ENCODE peak calls at places on chromosomes 7 and 10, in eight cellular contexts. E, Z, Q, X, H, A, U and I are unnamed samples.

GRCh38 chr7:147015999-147016398 is 899.4 kb downstream of the CNTNAP2 start:
- DNase-seq in E (no peak), Z (no peak), Q (no peak), X (no peak), H (no peak), A (no peak), U (no peak), I (no peak)

GRCh38 chr7:5695037-5695708 is 86.3 kb downstream of the RNF216 start:
- DNase-seq in E (peak; percentile 85), Z (no peak), Q (no peak), X (peak; percentile 69), H (no peak), A (no peak), U (no peak), I (peak; percentile 53)

GRCh38 chr7:1533569-1534329 is 3.2 kb downstream of the MAFK start:
- DNase-seq in E (peak; percentile 92), Z (no peak), Q (no peak), X (peak; percentile 76), H (peak; percentile 74), A (no peak), U (peak; percentile 55), I (peak; percentile 72)

GRCh38 chr7:105656922-105657521 is 75.7 kb upstream of the EFCAB10 start:
- DNase-seq in E (no peak), Z (no peak), Q (no peak), X (no peak), H (peak; percentile 97), A (peak; percentile 94), U (no peak), I (no peak)

GRCh38 chr7:157576415-157576814 is 239.6 kb downstream of the DNAJB6 start:
- DNase-seq in E (no peak), Z (peak; percentile 45), Q (peak; percentile 64), X (no peak), H (no peak), A (no peak), U (no peak), I (no peak)

GRCh38 chr7:22348379-22348778 is 8.6 kb downstream of the RAPGEF5 start:
- DNase-seq in E (peak; percentile 46), Z (no peak), Q (no peak), X (no peak), H (no peak), A (no peak), U (no peak), I (no peak)

GRCh38 chr10:59843733-59844132 is 62.6 kb downstream of the CCDC6 start:
- DNase-seq in E (no peak), Z (no peak), Q (no peak), X (no peak), H (no peak), A (no peak), U (no peak), I (no peak)

GRCh38 chr10:7085147-7085912 is 325.5 kb downstream of the SFMBT2 start:
- DNase-seq in E (no peak), Z (no peak), Q (no peak), X (no peak), H (no peak), A (no peak), U (no peak), I (no peak)

GRCh38 chr10:67603701-67604100 is 92.3 kb downstream of the CTNNA3 start:
- DNase-seq in E (no peak), Z (no peak), Q (no peak), X (no peak), H (no peak), A (no peak), U (no peak), I (no peak)

GRCh38 chr10:119131512-119132240 is 27.8 kb downstream of the DENND10 start:
- DNase-seq in E (no peak), Z (no peak), Q (no peak), X (no peak), H (no peak), A (no peak), U (no peak), I (no peak)

GRCh38 chr10:16646474-16647059 is 124.9 kb upstream of the C1QL3 start:
- DNase-seq in E (no peak), Z (no peak), Q (no peak), X (no peak), H (no peak), A (no peak), U (no peak), I (no peak)

GRCh38 chr7:107268593-107268992 is 99.8 kb downstream of the HBP1 start:
- DNase-seq in E (no peak), Z (no peak), Q (no peak), X (no peak), H (no peak), A (no peak), U (no peak), I (no peak)

GRCh38 chr7:122092964-122093797 is 50.9 kb downstream of the AASS start:
- DNase-seq in E (peak; percentile 83), Z (peak; percentile 50), Q (no peak), X (peak; percentile 41), H (peak; percentile 91), A (peak; percentile 82), U (peak; percentile 58), I (peak; percentile 31)

DNA sequence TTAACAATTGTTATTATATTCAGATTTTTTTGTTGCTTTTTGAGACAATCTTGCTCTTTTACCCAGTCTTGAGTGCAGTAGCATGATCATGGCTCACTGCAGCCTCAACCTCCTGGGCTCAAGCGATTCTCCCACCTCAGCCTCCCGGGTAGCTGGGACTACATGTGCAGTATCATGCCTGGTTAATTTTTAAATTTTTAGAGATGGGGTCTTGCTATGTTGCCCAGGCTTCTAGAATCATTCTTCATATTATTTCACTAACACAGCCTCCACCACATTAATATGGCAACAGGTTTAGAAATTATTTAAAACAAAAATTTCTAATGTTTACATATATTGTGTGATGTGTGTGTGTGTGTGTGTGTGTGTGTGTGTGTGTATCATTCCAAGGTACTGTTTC is 1.4 kb upstream of the LAMTOR4 start:
- DNase-seq in E (no peak), Z (no peak), Q (no peak), X (no peak), H (no peak), A (no peak), U (no peak), I (no peak)
- H3K4me3 ChIP-seq in E (no peak overlapping the region), Z (no peak overlapping the region), Q (no peak overlapping the region), X (no peak overlapping the region), H (no peak overlapping the region), A (no peak overlapping the region), U (no peak overlapping the region), I (no peak overlapping the region)

DNA sequence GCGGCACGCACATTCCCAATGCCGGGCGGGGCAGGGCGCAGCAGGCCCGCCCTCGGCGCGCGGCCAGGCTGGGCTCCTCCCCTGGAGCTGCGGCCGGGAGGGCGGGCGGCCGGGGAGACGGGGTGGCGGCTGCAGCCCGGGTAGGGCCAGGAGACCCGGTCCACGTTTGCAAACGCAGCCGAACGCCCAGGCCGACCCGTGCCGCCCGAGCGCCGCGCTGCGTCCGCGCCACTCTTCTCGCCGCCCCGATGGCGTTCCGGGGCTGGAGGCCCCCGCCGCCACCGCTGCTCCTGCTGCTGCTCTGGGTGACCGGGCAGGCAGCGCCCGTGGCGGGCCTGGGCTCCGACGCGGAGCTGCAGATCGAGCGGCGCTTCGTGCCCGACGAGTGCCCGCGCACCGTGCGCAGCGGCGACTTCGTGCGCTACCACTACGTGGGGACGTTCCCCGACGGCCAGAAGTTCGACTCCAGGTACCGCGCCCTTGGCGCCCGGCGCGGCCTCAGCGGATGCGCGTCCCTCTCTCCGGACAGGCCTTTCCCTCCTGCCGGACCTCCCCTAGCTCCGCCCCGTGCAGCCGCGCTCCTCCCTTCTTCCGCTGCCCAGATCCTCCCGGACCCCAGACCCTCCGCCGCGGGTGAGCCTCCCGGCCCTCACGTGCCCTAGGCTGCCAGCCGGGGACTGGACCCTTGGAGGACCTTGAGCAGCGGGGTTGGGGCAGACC is at the start of gene FKBP9:
- DNase-seq in E (peak; percentile 53), Z (peak; percentile 90), Q (peak; percentile 96), X (peak; percentile 56), H (peak; percentile 92), A (peak; percentile 89), U (peak; percentile 89), I (no peak)
- H3K4me3 ChIP-seq in E (peak within 1 kb of the TSS; percentile 83), Z (peak within 1 kb of the TSS; percentile 96), Q (peak within 1 kb of the TSS; percentile 93), X (peak within 1 kb of the TSS; percentile 70), H (peak within 1 kb of the TSS; percentile 81), A (peak within 1 kb of the TSS; percentile 50), U (peak within 1 kb of the TSS; percentile 92), I (peak within 1 kb of the TSS; percentile 94)

GRCh38 chr7:117621075-117621474 is 141.2 kb downstream of the CFTR start:
- DNase-seq in E (no peak), Z (no peak), Q (no peak), X (no peak), H (no peak), A (no peak), U (no peak), I (no peak)

GRCh38 chr7:117619690-117620089 is 139.9 kb downstream of the CFTR start:
- DNase-seq in E (no peak), Z (no peak), Q (no peak), X (no peak), H (no peak), A (no peak), U (no peak), I (no peak)

DNA sequence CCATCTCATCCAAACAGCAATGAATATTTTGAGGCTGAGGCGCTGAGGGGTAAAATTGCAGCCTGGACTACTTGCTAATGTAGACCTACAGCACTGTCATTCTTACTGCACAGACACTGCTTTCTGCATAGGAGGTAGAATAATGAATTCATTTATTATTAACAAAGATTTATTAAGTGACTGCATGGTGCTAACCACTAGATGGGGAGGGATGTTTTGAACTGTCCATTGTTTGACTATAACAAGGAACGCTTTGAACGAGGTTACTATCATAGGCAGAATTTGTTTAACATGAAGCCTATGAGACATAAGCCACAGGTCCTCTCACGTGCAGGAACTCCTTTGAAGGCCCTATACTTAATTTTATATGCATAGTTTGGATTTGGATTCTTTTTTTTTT is 143.8 kb downstream of the CFTR start:
- DNase-seq in E (no peak), Z (no peak), Q (no peak), X (no peak), H (no peak), A (no peak), U (no peak), I (no peak)
- H3K4me3 ChIP-seq in E (no peak overlapping the region), Z (no peak overlapping the region), Q (no peak overlapping the region), X (no peak overlapping the region), H (no peak overlapping the region), A (no peak overlapping the region), U (no peak overlapping the region), I (no peak overlapping the region)

GRCh38 chr10:100883322-100883821 is 29.4 kb upstream of the SLF2 start:
- DNase-seq in E (no peak), Z (no peak), Q (peak; percentile 39), X (no peak), H (peak; percentile 35), A (no peak), U (peak; percentile 36), I (no peak)

GRCh38 chr10:100881552-100882250 is 31.1 kb upstream of the SLF2 start:
- DNase-seq in E (no peak), Z (no peak), Q (peak; percentile 20), X (no peak), H (peak; percentile 23), A (no peak), U (no peak), I (no peak)

GRCh38 chr10:100882251-100882643 is 30.5 kb upstream of the SLF2 start:
- DNase-seq in E (no peak), Z (no peak), Q (no peak), X (no peak), H (no peak), A (no peak), U (no peak), I (no peak)

GRCh38 chr10:100879741-100880360 is 32.9 kb upstream of the SLF2 start:
- DNase-seq in E (no peak), Z (no peak), Q (no peak), X (no peak), H (peak; percentile 64), A (no peak), U (no peak), I (no peak)

GRCh38 chr10:100882681-100883321 is 30.0 kb upstream of the SLF2 start:
- DNase-seq in E (peak; percentile 71), Z (no peak), Q (peak; percentile 41), X (peak; percentile 60), H (peak; percentile 30), A (no peak), U (peak; percentile 42), I (no peak)
- H3K4me3 ChIP-seq in E (no peak overlapping the region), Z (no peak overlapping the region), Q (no peak overlapping the region), X (no peak overlapping the region), H (no peak overlapping the region), A (no peak overlapping the region), U (no peak overlapping the region), I (no peak overlapping the region)